ENCODE peak calls at places on chromosome 3, in seven cellular contexts. R, D, K, Y, A, V and L are unnamed samples.

GRCh38 chr3:156093966-156094365 is 26.4 kb upstream of the KCNAB1 start:
- DNase-seq in Y (no peak), D (no peak), A (no peak), R (no peak), K (no peak), V (no peak), L (no peak)

GRCh38 chr3:195032106-195032759 is 238.7 kb downstream of the XXYLT1 start:
- DNase-seq in Y (no peak), K (no peak), V (no peak), R (no peak), D (no peak), A (no peak), L (no peak)

GRCh38 chr3:65343031-65343430 is 655.2 kb upstream of the ADAMTS9 start:
- DNase-seq in K (no peak), D (no peak), Y (no peak), V (no peak), R (no peak), A (no peak), L (no peak)

GRCh38 chr3:185393055-185393454 is 30.1 kb downstream of the MAP3K13 start:
- DNase-seq in A (no peak), R (no peak), Y (no peak), V (no peak), K (no peak), D (no peak), L (no peak)

GRCh38 chr3:184631339-184631965 is 69.9 kb downstream of the EPHB3 start:
- DNase-seq in Y (no peak), A (no peak), V (no peak), K (no peak), R (no peak), D (no peak), L (no peak)

GRCh38 chr3:39261726-39262125 is 18.1 kb downstream of the CX3CR1 start:
- DNase-seq in R (no peak), Y (no peak), D (no peak), V (no peak), K (no peak), A (no peak), L (no peak)

GRCh38 chr3:13080591-13080990 is 7.4 kb upstream of the IQSEC1 start:
- DNase-seq in A (no peak), K (no peak), Y (peak), V (no peak), R (peak), D (no peak), L (no peak)

GRCh38 chr3:17639257-17639656 is 103.2 kb downstream of the TBC1D5 start:
- DNase-seq in K (no peak), V (peak), Y (no peak), A (peak), R (no peak), D (peak), L (no peak)

GRCh38 chr3:124217542-124217941 is 225.6 kb upstream of the ROPN1 start:
- DNase-seq in D (peak), Y (peak), R (peak), K (no peak), V (peak), A (peak), L (no peak)

GRCh38 chr3:56620371-56620770 is 62.7 kb downstream of the TASOR start:
- DNase-seq in K (no peak), R (no peak), D (peak), Y (no peak), A (no peak), V (peak), L (no peak)

GRCh38 chr3:122392868-122393844 is 9.2 kb downstream of the FAM162A start:
- DNase-seq in V (peak), R (no peak), K (no peak), D (peak), A (no peak), Y (no peak), L (no peak)

GRCh38 chr3:58351920-58352319 is 19.2 kb downstream of the PXK start:
- DNase-seq in A (no peak), D (no peak), K (no peak), Y (no peak), V (no peak), R (no peak), L (no peak)

GRCh38 chr3:150370129-150370602 is 37.9 kb upstream of the TSC22D2 start:
- DNase-seq in Y (peak), R (no peak), K (no peak), D (peak), V (peak), A (peak), L (no peak)
- TF ChIP-seq CTCF in Y (no peak), R (no peak), K (no peak), D (peak), V (peak), A (peak), L (no peak)

DNA sequence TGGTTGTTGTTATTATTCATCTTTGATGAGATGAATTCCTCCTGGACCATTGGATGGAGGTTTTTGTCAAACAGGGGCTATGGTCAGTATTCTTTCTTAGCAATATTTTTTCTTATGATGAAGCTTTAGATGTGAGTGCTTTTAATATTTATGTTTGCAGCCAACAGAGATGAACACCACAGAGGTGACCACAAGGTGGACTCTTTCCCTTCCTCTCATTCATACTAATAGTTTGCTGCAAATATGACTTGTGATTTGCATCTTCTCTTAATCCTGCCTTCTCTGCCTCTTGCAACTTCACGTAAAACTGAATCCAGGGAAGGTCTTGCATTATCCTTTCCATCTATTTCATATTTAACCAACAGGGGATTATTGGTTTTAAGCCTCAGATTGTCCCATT is 473.1 kb upstream of the UBE2E2 start:
- DNase-seq in K (no peak), R (no peak), A (no peak), Y (no peak), V (no peak), D (peak), L (no peak)
- TF ChIP-seq CTCF in K (no peak), R (peak), A (no peak), Y (no peak), V (peak), D (peak), L (peak)

DNA sequence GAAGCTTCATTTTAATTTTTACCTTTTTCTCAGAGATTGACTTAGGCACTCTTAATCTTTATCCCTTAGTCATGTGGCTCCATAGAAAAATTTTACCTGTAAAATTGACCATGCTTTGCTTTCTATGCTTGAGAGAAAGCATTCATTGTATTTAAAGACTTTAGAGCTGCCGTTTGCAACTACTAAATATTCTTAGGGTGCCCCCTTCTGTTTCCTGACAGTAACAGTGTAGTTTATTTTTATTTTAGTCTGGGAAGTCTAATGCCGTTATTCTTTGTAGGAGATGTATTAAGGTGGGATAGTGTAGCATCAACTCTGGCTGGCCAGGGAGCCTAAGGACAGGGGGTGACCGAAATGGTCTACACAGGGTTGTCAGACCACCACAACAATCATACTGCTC is 84.5 kb upstream of the SYNPR start:
- DNase-seq in K (no peak), R (no peak), Y (no peak), D (peak), V (peak), A (no peak), L (no peak)
- TF ChIP-seq CTCF in K (peak), R (peak), Y (peak), D (peak), V (peak), A (peak), L (peak)

DNA sequence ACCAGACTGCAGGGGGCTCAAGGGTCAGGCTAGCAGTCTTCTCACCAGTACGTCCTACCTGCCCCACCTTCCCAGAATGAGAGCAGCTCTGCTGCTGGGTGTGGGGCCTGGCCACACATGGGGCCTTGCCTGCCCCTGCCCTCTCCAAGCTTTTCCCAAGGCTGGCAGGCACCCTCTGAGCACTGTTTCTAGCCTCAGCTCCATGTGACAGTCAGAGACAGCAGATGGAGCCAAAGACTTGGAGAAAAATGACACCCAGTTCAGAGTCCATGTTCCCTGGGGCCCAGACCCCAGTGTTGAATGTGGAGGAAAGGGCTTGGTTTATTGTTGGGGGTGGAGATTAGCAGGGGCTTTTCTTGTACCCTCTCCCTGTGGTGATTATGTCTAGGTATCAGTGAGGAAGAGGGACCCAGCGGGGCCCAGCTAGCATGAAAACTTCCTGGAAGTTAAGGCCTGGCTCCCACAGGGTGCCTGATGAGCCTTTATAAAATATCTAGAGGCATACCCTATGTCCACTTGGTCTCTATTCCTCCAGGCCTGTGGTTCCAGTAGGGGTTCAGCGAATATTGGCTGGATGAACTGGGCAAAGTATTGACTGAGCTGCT is 153.8 kb downstream of the EEFSEC start:
- DNase-seq in V (no peak), Y (no peak), R (no peak), K (no peak), A (no peak), D (no peak), L (no peak)
- TF ChIP-seq CTCF in V (peak), Y (no peak), R (peak), K (no peak), A (no peak), D (no peak), L (peak)

GRCh38 chr3:139112230-139112558 is 67.5 kb upstream of the PRR23C start:
- DNase-seq in Y (no peak), A (no peak), R (no peak), V (no peak), K (no peak), D (no peak), L (no peak)

GRCh38 chr3:139113231-139113749 is 68.6 kb upstream of the PRR23C start:
- DNase-seq in D (no peak), A (no peak), V (peak), R (no peak), K (no peak), Y (no peak), L (no peak)

GRCh38 chr3:139111392-139112229 is 66.9 kb upstream of the PRR23C start:
- DNase-seq in V (peak), K (peak), A (peak), D (peak), R (peak), Y (peak), L (peak)

GRCh38 chr3:139117136-139117675 is 72.5 kb upstream of the PRR23C start:
- DNase-seq in R (no peak), Y (no peak), D (peak), K (no peak), V (peak), A (peak), L (no peak)

GRCh38 chr3:139113766-139114165 is 69.1 kb upstream of the PRR23C start:
- DNase-seq in D (no peak), Y (no peak), V (no peak), R (no peak), A (no peak), K (no peak), L (no peak)
- TF ChIP-seq CTCF in D (no peak), Y (no peak), V (no peak), R (no peak), A (no peak), K (no peak), L (no peak)

GRCh38 chr3:146747051-146747450 is 141.9 kb upstream of the PLSCR5 start:
- DNase-seq in A (no peak), K (no peak), R (no peak), V (no peak), Y (no peak), D (no peak), L (no peak)

GRCh38 chr3:146750196-146750595 is 145.1 kb upstream of the PLSCR5 start:
- DNase-seq in Y (no peak), D (peak), V (peak), A (no peak), K (peak), R (no peak), L (no peak)

GRCh38 chr3:146746190-146746589 is 141.0 kb upstream of the PLSCR5 start:
- DNase-seq in K (no peak), A (peak), V (peak), D (peak), R (no peak), Y (no peak), L (no peak)

GRCh38 chr3:146747928-146748327 is 142.8 kb upstream of the PLSCR5 start:
- DNase-seq in K (peak), Y (no peak), A (peak), R (no peak), D (peak), V (peak), L (no peak)
- TF ChIP-seq CTCF in K (peak), Y (no peak), A (peak), R (peak), D (peak), V (peak), L (peak)

DNA sequence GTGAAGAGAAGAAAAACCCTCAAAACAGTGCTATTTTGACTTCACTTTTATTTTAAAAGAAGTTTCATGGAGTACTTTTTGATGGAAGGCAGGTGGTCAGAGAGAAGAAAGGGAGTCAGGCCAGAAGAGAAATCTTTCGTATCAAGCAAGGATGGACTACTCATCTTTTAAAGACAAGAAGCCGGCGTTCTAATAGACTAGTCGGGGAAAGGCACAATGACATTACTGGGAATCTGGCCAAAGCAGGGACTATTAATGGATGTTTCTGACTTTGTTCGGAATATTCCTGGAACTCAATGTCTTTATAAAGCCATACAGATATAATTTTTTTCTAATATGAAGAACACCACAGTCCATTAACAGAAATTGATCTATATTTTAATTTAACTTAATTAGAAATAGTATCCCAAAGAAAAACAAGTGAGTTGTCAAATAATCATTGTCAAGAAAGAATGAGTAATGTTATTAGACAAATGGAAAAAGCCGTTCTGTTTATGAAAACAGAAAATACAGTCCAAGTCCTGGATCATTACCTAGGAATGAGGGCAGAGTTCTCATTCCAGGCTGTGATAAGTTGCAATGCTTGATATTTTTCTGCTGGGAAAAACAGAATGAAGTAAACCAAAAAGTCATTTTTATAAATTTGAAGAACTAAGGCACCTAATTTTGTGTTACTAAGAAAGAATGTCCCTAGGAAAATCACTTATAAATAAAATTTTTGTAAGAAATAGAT is 23.7 kb upstream of the PCOLCE2 start:
- DNase-seq in R (no peak), V (no peak), D (peak), K (no peak), A (no peak), Y (no peak), L (no peak)
- TF ChIP-seq CTCF in R (no peak), V (no peak), D (no peak), K (no peak), A (no peak), Y (no peak), L (no peak)